ENCODE peak calls at places on chromosomes 16 and 17, in ten cellular contexts. One of them, this sample, is unnamed.

GRCh38 chr16:5058476-5058875 is 7.3 kb downstream of the C16orf89 start:
- DNase-seq in MM.1S: no peak
- DNase-seq in colonic mucosa: no peak
- DNase-seq in stomach: no peak
- DNase-seq in brain microvascular endothelial cell: peak
- DNase-seq in CD8-positive, alpha-beta T cell: no peak
- DNase-seq in substantia nigra: no peak
- DNase-seq in HL-60: no peak
- DNase-seq in effector memory CD4-positive, alpha-beta T cell: no peak
- DNase-seq in RWPE1: no peak
- DNase-seq in this sample: no peak

GRCh38 chr16:81495321-81496234 is 51.0 kb downstream of the CMIP start:
- DNase-seq in effector memory CD4-positive, alpha-beta T cell: no peak
- DNase-seq in colonic mucosa: peak
- DNase-seq in brain microvascular endothelial cell: no peak
- DNase-seq in HL-60: peak
- DNase-seq in RWPE1: no peak
- DNase-seq in stomach: peak
- DNase-seq in MM.1S: no peak
- DNase-seq in CD8-positive, alpha-beta T cell: no peak
- DNase-seq in substantia nigra: no peak
- DNase-seq in this sample: no peak

GRCh38 chr16:629289-630023 is 1.3 kb upstream of the WFIKKN1 start:
- DNase-seq in RWPE1: no peak
- DNase-seq in stomach: no peak
- DNase-seq in CD8-positive, alpha-beta T cell: no peak
- DNase-seq in brain microvascular endothelial cell: no peak
- DNase-seq in MM.1S: no peak
- DNase-seq in substantia nigra: no peak
- DNase-seq in colonic mucosa: peak
- DNase-seq in effector memory CD4-positive, alpha-beta T cell: no peak
- DNase-seq in HL-60: no peak
- DNase-seq in this sample: no peak

GRCh38 chr17:57999496-58000017 is 7.5 kb downstream of the SRSF1 start:
- DNase-seq in CD8-positive, alpha-beta T cell: no peak
- DNase-seq in MM.1S: peak
- DNase-seq in substantia nigra: no peak
- DNase-seq in RWPE1: no peak
- DNase-seq in colonic mucosa: no peak
- DNase-seq in effector memory CD4-positive, alpha-beta T cell: no peak
- DNase-seq in HL-60: peak
- DNase-seq in stomach: no peak
- DNase-seq in brain microvascular endothelial cell: peak
- DNase-seq in this sample: no peak

GRCh38 chr17:20998571-20999043 is 44.2 kb downstream of the USP22 start:
- DNase-seq in MM.1S: no peak
- DNase-seq in CD8-positive, alpha-beta T cell: no peak
- DNase-seq in brain microvascular endothelial cell: no peak
- DNase-seq in substantia nigra: no peak
- DNase-seq in effector memory CD4-positive, alpha-beta T cell: no peak
- DNase-seq in colonic mucosa: no peak
- DNase-seq in HL-60: no peak
- DNase-seq in RWPE1: no peak
- DNase-seq in stomach: no peak
- DNase-seq in this sample: no peak

GRCh38 chr16:76900285-76901263 is 290.4 kb upstream of the MON1B start:
- DNase-seq in effector memory CD4-positive, alpha-beta T cell: no peak
- DNase-seq in brain microvascular endothelial cell: no peak
- DNase-seq in substantia nigra: no peak
- DNase-seq in colonic mucosa: no peak
- DNase-seq in MM.1S: no peak
- DNase-seq in HL-60: no peak
- DNase-seq in CD8-positive, alpha-beta T cell: no peak
- DNase-seq in stomach: no peak
- DNase-seq in RWPE1: no peak
- DNase-seq in this sample: no peak

GRCh38 chr17:12107905-12108304 is 87.2 kb downstream of the MAP2K4 start:
- DNase-seq in RWPE1: peak
- DNase-seq in CD8-positive, alpha-beta T cell: no peak
- DNase-seq in stomach: no peak
- DNase-seq in colonic mucosa: no peak
- DNase-seq in HL-60: no peak
- DNase-seq in effector memory CD4-positive, alpha-beta T cell: no peak
- DNase-seq in substantia nigra: no peak
- DNase-seq in brain microvascular endothelial cell: no peak
- DNase-seq in MM.1S: no peak
- DNase-seq in this sample: no peak

GRCh38 chr16:16014329-16015224 is 65.2 kb downstream of the ABCC1 start:
- DNase-seq in CD8-positive, alpha-beta T cell: no peak
- DNase-seq in stomach: peak
- DNase-seq in HL-60: no peak
- DNase-seq in RWPE1: no peak
- DNase-seq in effector memory CD4-positive, alpha-beta T cell: no peak
- DNase-seq in brain microvascular endothelial cell: no peak
- DNase-seq in MM.1S: no peak
- DNase-seq in colonic mucosa: no peak
- DNase-seq in substantia nigra: no peak
- DNase-seq in this sample: no peak

GRCh38 chr17:71496552-71496951 is 624.3 kb upstream of the SOX9 start:
- DNase-seq in MM.1S: peak
- DNase-seq in CD8-positive, alpha-beta T cell: no peak
- DNase-seq in brain microvascular endothelial cell: no peak
- DNase-seq in HL-60: no peak
- DNase-seq in substantia nigra: no peak
- DNase-seq in colonic mucosa: no peak
- DNase-seq in RWPE1: no peak
- DNase-seq in stomach: no peak
- DNase-seq in effector memory CD4-positive, alpha-beta T cell: no peak
- DNase-seq in this sample: no peak

GRCh38 chr16:81432899-81433560 is 11.6 kb upstream of the CMIP start:
- DNase-seq in stomach: no peak
- DNase-seq in effector memory CD4-positive, alpha-beta T cell: no peak
- DNase-seq in CD8-positive, alpha-beta T cell: no peak
- DNase-seq in colonic mucosa: no peak
- DNase-seq in substantia nigra: no peak
- DNase-seq in MM.1S: peak
- DNase-seq in RWPE1: no peak
- DNase-seq in brain microvascular endothelial cell: no peak
- DNase-seq in HL-60: peak
- DNase-seq in this sample: no peak

GRCh38 chr16:79505344-79505743 is 95.2 kb downstream of the MAF start:
- DNase-seq in CD8-positive, alpha-beta T cell: no peak
- DNase-seq in HL-60: no peak
- DNase-seq in stomach: no peak
- DNase-seq in brain microvascular endothelial cell: no peak
- DNase-seq in RWPE1: no peak
- DNase-seq in effector memory CD4-positive, alpha-beta T cell: no peak
- DNase-seq in colonic mucosa: no peak
- DNase-seq in MM.1S: no peak
- DNase-seq in substantia nigra: no peak
- DNase-seq in this sample: no peak

GRCh38 chr16:18983565-18984424 is at the start of gene TMC7:
- DNase-seq in brain microvascular endothelial cell: peak
- DNase-seq in RWPE1: peak
- DNase-seq in effector memory CD4-positive, alpha-beta T cell: no peak
- DNase-seq in HL-60: peak
- DNase-seq in MM.1S: peak
- DNase-seq in substantia nigra: peak
- DNase-seq in CD8-positive, alpha-beta T cell: no peak
- DNase-seq in colonic mucosa: peak
- DNase-seq in stomach: peak
- DNase-seq in this sample: peak

GRCh38 chr17:7560172-7561027 is 1.3 kb upstream of the SENP3 start:
- DNase-seq in HL-60: peak
- DNase-seq in substantia nigra: peak
- DNase-seq in RWPE1: no peak
- DNase-seq in effector memory CD4-positive, alpha-beta T cell: no peak
- DNase-seq in stomach: peak
- DNase-seq in MM.1S: peak
- DNase-seq in brain microvascular endothelial cell: peak
- DNase-seq in colonic mucosa: peak
- DNase-seq in CD8-positive, alpha-beta T cell: peak
- DNase-seq in this sample: peak

GRCh38 chr17:40996829-40997228 is 2.9 kb upstream of the KRTAP3-3 start:
- DNase-seq in CD8-positive, alpha-beta T cell: no peak
- DNase-seq in HL-60: no peak
- DNase-seq in MM.1S: no peak
- DNase-seq in brain microvascular endothelial cell: no peak
- DNase-seq in substantia nigra: no peak
- DNase-seq in RWPE1: no peak
- DNase-seq in colonic mucosa: no peak
- DNase-seq in stomach: no peak
- DNase-seq in effector memory CD4-positive, alpha-beta T cell: no peak
- DNase-seq in this sample: no peak

DNA sequence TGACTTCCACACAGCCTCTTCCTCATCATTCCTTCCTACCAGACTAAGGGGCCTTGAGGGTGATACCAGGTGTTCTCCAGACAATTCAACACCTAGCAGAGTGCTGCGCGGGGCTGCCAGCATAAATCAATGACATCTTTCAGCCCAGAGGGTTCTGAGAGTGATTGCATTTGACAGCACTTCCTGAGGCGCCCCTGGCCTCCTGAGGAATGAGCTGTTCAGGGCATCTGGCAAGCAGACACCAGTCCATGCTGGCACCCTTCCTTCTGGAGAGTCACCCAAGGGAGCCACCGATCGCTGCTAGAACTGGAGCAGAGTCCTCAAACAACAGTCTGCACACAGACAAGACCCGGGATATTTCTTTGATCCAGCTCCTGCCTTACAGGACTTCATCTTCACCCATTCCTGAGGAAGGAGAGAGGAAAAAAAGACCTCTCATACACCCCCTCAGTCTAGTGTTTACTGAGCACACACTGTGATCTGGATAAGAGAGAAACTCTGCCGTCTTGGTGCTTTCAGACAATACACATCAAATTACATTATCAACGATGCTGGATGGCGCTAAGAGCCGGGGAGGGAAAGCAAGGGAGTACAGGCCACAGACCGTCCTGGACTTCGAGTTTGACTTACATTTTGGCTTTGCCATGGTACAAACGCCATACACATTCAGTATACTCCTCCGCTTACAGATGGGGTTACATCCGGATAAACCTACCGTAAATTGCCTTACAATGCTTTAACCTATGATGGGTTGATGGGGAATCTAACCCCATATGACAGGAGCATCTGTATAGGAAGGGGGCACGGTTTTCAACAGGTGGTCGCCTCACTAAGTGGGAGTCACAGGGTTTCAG is 23.1 kb downstream of the NPTX1 start:
- DNase-seq in brain microvascular endothelial cell: no peak
- DNase-seq in MM.1S: no peak
- DNase-seq in substantia nigra: no peak
- DNase-seq in colonic mucosa: no peak
- DNase-seq in effector memory CD4-positive, alpha-beta T cell: no peak
- DNase-seq in RWPE1: no peak
- DNase-seq in HL-60: no peak
- DNase-seq in stomach: no peak
- DNase-seq in CD8-positive, alpha-beta T cell: no peak
- DNase-seq in this sample: no peak
- H3K27ac ChIP-seq in brain microvascular endothelial cell: no peak
- H3K27ac ChIP-seq in MM.1S: no peak
- H3K27ac ChIP-seq in substantia nigra: no peak
- H3K27ac ChIP-seq in colonic mucosa: no peak
- H3K27ac ChIP-seq in effector memory CD4-positive, alpha-beta T cell: no peak
- H3K27ac ChIP-seq in RWPE1: peak
- H3K27ac ChIP-seq in HL-60: peak
- H3K27ac ChIP-seq in stomach: peak
- H3K27ac ChIP-seq in CD8-positive, alpha-beta T cell: no peak
- H3K27ac ChIP-seq in this sample: no peak

GRCh38 chr16:58466396-58466795 is 33.5 kb upstream of the NDRG4 start:
- DNase-seq in CD8-positive, alpha-beta T cell: no peak
- DNase-seq in brain microvascular endothelial cell: no peak
- DNase-seq in stomach: no peak
- DNase-seq in HL-60: no peak
- DNase-seq in colonic mucosa: no peak
- DNase-seq in MM.1S: no peak
- DNase-seq in RWPE1: no peak
- DNase-seq in effector memory CD4-positive, alpha-beta T cell: no peak
- DNase-seq in substantia nigra: no peak
- DNase-seq in this sample: no peak

GRCh38 chr16:58465817-58466216 is 34.1 kb upstream of the NDRG4 start:
- DNase-seq in RWPE1: no peak
- DNase-seq in MM.1S: no peak
- DNase-seq in effector memory CD4-positive, alpha-beta T cell: no peak
- DNase-seq in stomach: no peak
- DNase-seq in colonic mucosa: no peak
- DNase-seq in substantia nigra: no peak
- DNase-seq in brain microvascular endothelial cell: no peak
- DNase-seq in CD8-positive, alpha-beta T cell: no peak
- DNase-seq in HL-60: no peak
- DNase-seq in this sample: no peak

GRCh38 chr16:58471209-58471975 is 28.6 kb upstream of the NDRG4 start:
- DNase-seq in colonic mucosa: no peak
- DNase-seq in stomach: no peak
- DNase-seq in RWPE1: no peak
- DNase-seq in CD8-positive, alpha-beta T cell: no peak
- DNase-seq in HL-60: no peak
- DNase-seq in MM.1S: no peak
- DNase-seq in substantia nigra: no peak
- DNase-seq in effector memory CD4-positive, alpha-beta T cell: no peak
- DNase-seq in brain microvascular endothelial cell: no peak
- DNase-seq in this sample: no peak

GRCh38 chr16:58464916-58465731 is 34.8 kb upstream of the NDRG4 start:
- DNase-seq in RWPE1: no peak
- DNase-seq in stomach: no peak
- DNase-seq in substantia nigra: no peak
- DNase-seq in colonic mucosa: no peak
- DNase-seq in HL-60: no peak
- DNase-seq in brain microvascular endothelial cell: no peak
- DNase-seq in MM.1S: no peak
- DNase-seq in CD8-positive, alpha-beta T cell: no peak
- DNase-seq in effector memory CD4-positive, alpha-beta T cell: no peak
- DNase-seq in this sample: no peak

GRCh38 chr16:58467915-58468314 is 32.0 kb upstream of the NDRG4 start:
- DNase-seq in substantia nigra: no peak
- DNase-seq in HL-60: no peak
- DNase-seq in MM.1S: no peak
- DNase-seq in RWPE1: no peak
- DNase-seq in effector memory CD4-positive, alpha-beta T cell: no peak
- DNase-seq in stomach: no peak
- DNase-seq in colonic mucosa: no peak
- DNase-seq in CD8-positive, alpha-beta T cell: no peak
- DNase-seq in brain microvascular endothelial cell: no peak
- DNase-seq in this sample: no peak
- H3K27ac ChIP-seq in substantia nigra: no peak
- H3K27ac ChIP-seq in HL-60: no peak
- H3K27ac ChIP-seq in MM.1S: no peak
- H3K27ac ChIP-seq in RWPE1: no peak
- H3K27ac ChIP-seq in effector memory CD4-positive, alpha-beta T cell: no peak
- H3K27ac ChIP-seq in stomach: no peak
- H3K27ac ChIP-seq in colonic mucosa: no peak
- H3K27ac ChIP-seq in CD8-positive, alpha-beta T cell: no peak
- H3K27ac ChIP-seq in brain microvascular endothelial cell: no peak
- H3K27ac ChIP-seq in this sample: no peak

GRCh38 chr17:43778337-43779144 is at the start of gene DUSP3:
- DNase-seq in colonic mucosa: peak
- DNase-seq in substantia nigra: peak
- DNase-seq in RWPE1: peak
- DNase-seq in HL-60: peak
- DNase-seq in effector memory CD4-positive, alpha-beta T cell: peak
- DNase-seq in CD8-positive, alpha-beta T cell: peak
- DNase-seq in stomach: peak
- DNase-seq in brain microvascular endothelial cell: peak
- DNase-seq in MM.1S: peak
- DNase-seq in this sample: peak
- H3K27ac ChIP-seq in colonic mucosa: peak
- H3K27ac ChIP-seq in substantia nigra: peak
- H3K27ac ChIP-seq in RWPE1: peak
- H3K27ac ChIP-seq in HL-60: peak
- H3K27ac ChIP-seq in effector memory CD4-positive, alpha-beta T cell: peak
- H3K27ac ChIP-seq in CD8-positive, alpha-beta T cell: peak
- H3K27ac ChIP-seq in stomach: peak
- H3K27ac ChIP-seq in brain microvascular endothelial cell: peak
- H3K27ac ChIP-seq in MM.1S: peak
- H3K27ac ChIP-seq in this sample: peak

GRCh38 chr17:46118969-46119368 is 74.3 kb downstream of the KANSL1 start:
- DNase-seq in brain microvascular endothelial cell: no peak
- DNase-seq in colonic mucosa: no peak
- DNase-seq in MM.1S: no peak
- DNase-seq in stomach: no peak
- DNase-seq in HL-60: no peak
- DNase-seq in CD8-positive, alpha-beta T cell: no peak
- DNase-seq in effector memory CD4-positive, alpha-beta T cell: no peak
- DNase-seq in RWPE1: no peak
- DNase-seq in substantia nigra: no peak
- DNase-seq in this sample: no peak
- H3K27ac ChIP-seq in brain microvascular endothelial cell: no peak
- H3K27ac ChIP-seq in colonic mucosa: no peak
- H3K27ac ChIP-seq in MM.1S: no peak
- H3K27ac ChIP-seq in stomach: no peak
- H3K27ac ChIP-seq in HL-60: no peak
- H3K27ac ChIP-seq in CD8-positive, alpha-beta T cell: no peak
- H3K27ac ChIP-seq in effector memory CD4-positive, alpha-beta T cell: no peak
- H3K27ac ChIP-seq in RWPE1: no peak
- H3K27ac ChIP-seq in substantia nigra: peak
- H3K27ac ChIP-seq in this sample: no peak

This sample was measured in caudate nucleus.